ENCODE peak calls at places on chromosomes 12 and 14, in six cellular contexts. V is mammary epithelial cell, Y is fibroblast of pulmonary artery, Z is AG04450, K is fibroblast of villous mesenchyme, J is body of pancreas. P is an unnamed sample.

GRCh38 chr12:70271025-70271424 is 27.8 kb downstream of the CNOT2 start:
- DNase-seq in Y (no peak), J (no peak), Z (no peak), K (no peak), V (no peak), P (no peak)

GRCh38 chr14:29906256-29906885 is 21.3 kb downstream of the PRKD1 start:
- DNase-seq in K (peak; percentile 17), J (peak; percentile 62), V (peak; percentile 85), Y (no peak), Z (peak; percentile 15), P (no peak)

GRCh38 chr12:94148841-94149780 is 734 bp downstream of the PLXNC1 start:
- DNase-seq in Z (no peak), K (no peak), V (peak; percentile 17), J (peak; percentile 24), Y (peak; percentile 50), P (peak; percentile 85)

GRCh38 chr12:13094349-13094748 is 9.1 kb downstream of the GSG1 start:
- DNase-seq in V (peak; percentile 54), Z (no peak), J (no peak), Y (peak; percentile 63), K (peak; percentile 50), P (peak; percentile 66)

GRCh38 chr12:62917066-62917465 is 17.9 kb downstream of the PPM1H start:
- DNase-seq in J (no peak), Y (no peak), V (no peak), K (no peak), Z (no peak), P (no peak)

GRCh38 chr12:754871-755562 is 2.6 kb downstream of the WNK1 start:
- DNase-seq in V (peak; percentile 67), K (peak; percentile 82), J (no peak), Z (peak; percentile 24), Y (peak; percentile 75), P (peak; percentile 65)

GRCh38 chr12:108630481-108631207 is 3.0 kb downstream of the SELPLG start:
- DNase-seq in Z (no peak), K (peak; percentile 87), V (peak; percentile 90), Y (no peak), J (no peak), P (no peak)

GRCh38 chr14:62001988-62002387 is 239.8 kb downstream of the SNAPC1 start:
- DNase-seq in K (peak; percentile 57), Y (no peak), V (no peak), Z (no peak), J (no peak), P (no peak)

GRCh38 chr14:101789222-101789621 is 27.7 kb downstream of the PPP2R5C start:
- DNase-seq in K (no peak), J (no peak), Z (no peak), Y (no peak), V (no peak), P (no peak)

GRCh38 chr12:5070090-5070489 is 26.4 kb downstream of the KCNA5 start:
- DNase-seq in Y (no peak), V (no peak), K (no peak), J (no peak), Z (no peak), P (no peak)

GRCh38 chr12:117501470-117501869 is 140.0 kb upstream of the NOS1 start:
- DNase-seq in K (no peak), J (peak; percentile 84), Z (no peak), Y (no peak), V (no peak), P (no peak)

GRCh38 chr12:75177997-75178396 is 31.6 kb downstream of the KCNC2 start:
- DNase-seq in V (peak; percentile 96), Y (peak; percentile 70), K (peak; percentile 85), Z (peak; percentile 55), J (no peak), P (peak; percentile 9)

GRCh38 chr12:94147991-94148840 is at the start of gene PLXNC1:
- DNase-seq in Y (peak; percentile 57), V (peak; percentile 24), Z (no peak), K (peak; percentile 41), J (no peak), P (peak; percentile 83)

GRCh38 chr14:98906123-98906995 is 365.6 kb downstream of the BCL11B start:
- DNase-seq in Y (no peak), V (peak; percentile 93), K (no peak), Z (no peak), J (peak; percentile 27), P (no peak)

GRCh38 chr14:46344327-46344937 is 307.1 kb downstream of the RPL10L start:
- DNase-seq in K (peak; percentile 2), J (peak; percentile 11), V (peak; percentile 12), Z (no peak), Y (peak; percentile 2), P (peak; percentile 32)

GRCh38 chr12:47729233-47729632 is 3.9 kb upstream of the ENDOU start:
- DNase-seq in J (no peak), V (peak; percentile 11), K (peak; percentile 40), Z (no peak), Y (no peak), P (no peak)

GRCh38 chr12:128727461-128727860 is 96.3 kb downstream of the SLC15A4 start:
- DNase-seq in V (no peak), K (no peak), Y (no peak), Z (no peak), J (no peak), P (no peak)

GRCh38 chr14:90522585-90523191 is 125.9 kb downstream of the CALM1 start:
- DNase-seq in K (peak; percentile 54), Y (peak; percentile 58), J (peak; percentile 54), Z (no peak), V (no peak), P (no peak)

GRCh38 chr14:73924337-73924736 is 25.6 kb downstream of the FAM161B start:
- DNase-seq in J (no peak), V (no peak), Z (peak; percentile 24), Y (no peak), K (peak; percentile 18), P (no peak)

GRCh38 chr12:101204598-101205304 is 5.3 kb downstream of the SLC5A8 start:
- DNase-seq in K (no peak), V (no peak), J (no peak), Y (no peak), Z (no peak), P (peak; percentile 2)

GRCh38 chr14:34223302-34224150 is 238.5 kb downstream of the SPTSSA start:
- DNase-seq in V (no peak), Y (no peak), Z (no peak), K (no peak), J (no peak), P (no peak)

GRCh38 chr14:45679852-45680251 is 426.9 kb upstream of the MIS18BP1 start:
- DNase-seq in V (peak; percentile 66), Y (peak; percentile 48), J (no peak), Z (no peak), K (peak; percentile 64), P (no peak)

GRCh38 chr14:55705651-55706340 is 125.8 kb downstream of the KTN1 start:
- DNase-seq in Y (no peak), Z (no peak), K (no peak), V (peak; percentile 79), J (peak; percentile 58), P (no peak)

GRCh38 chr12:10220398-10221077 is 7.9 kb downstream of the GABARAPL1 start:
- DNase-seq in V (peak; percentile 55), Y (peak; percentile 93), K (peak; percentile 90), J (peak; percentile 88), Z (no peak), P (no peak)

GRCh38 chr12:89492883-89493282 is 31.7 kb downstream of the GALNT4 start:
- DNase-seq in Z (no peak), Y (no peak), K (no peak), J (no peak), V (no peak), P (no peak)

GRCh38 chr14:79580414-79580813 is 630.9 kb downstream of the DIO2 start:
- DNase-seq in K (no peak), Z (no peak), J (no peak), V (no peak), Y (no peak), P (no peak)

DNA sequence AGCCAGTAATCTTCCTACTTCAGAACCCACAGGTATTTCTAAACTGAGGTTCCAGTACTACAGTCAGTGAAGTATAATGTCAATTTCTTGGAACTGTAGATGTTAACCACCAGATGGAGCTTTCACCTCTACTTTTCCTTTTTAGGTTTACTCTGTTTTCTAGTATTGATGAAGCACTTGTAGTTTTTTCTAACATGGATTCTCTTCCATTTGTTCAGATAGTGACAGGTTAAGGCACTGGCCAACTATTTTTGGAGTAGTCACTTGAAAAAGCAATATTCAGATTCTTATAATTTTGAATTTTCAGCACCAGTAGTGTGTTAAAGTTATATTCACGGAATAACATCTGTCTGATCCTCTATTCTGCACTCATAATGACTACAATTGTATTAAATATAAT is 4.6 kb upstream of the SEC23A start:
- DNase-seq in V (peak; percentile 24), Y (peak; percentile 71), K (peak; percentile 45), Z (no peak), J (no peak), P (peak; percentile 68)
- TF ChIP-seq CTCF in V (peak; percentile 49), Y (peak; percentile 60), K (peak; percentile 51), Z (peak; percentile 65), J (peak; percentile 51), P (peak; percentile 40)

DNA sequence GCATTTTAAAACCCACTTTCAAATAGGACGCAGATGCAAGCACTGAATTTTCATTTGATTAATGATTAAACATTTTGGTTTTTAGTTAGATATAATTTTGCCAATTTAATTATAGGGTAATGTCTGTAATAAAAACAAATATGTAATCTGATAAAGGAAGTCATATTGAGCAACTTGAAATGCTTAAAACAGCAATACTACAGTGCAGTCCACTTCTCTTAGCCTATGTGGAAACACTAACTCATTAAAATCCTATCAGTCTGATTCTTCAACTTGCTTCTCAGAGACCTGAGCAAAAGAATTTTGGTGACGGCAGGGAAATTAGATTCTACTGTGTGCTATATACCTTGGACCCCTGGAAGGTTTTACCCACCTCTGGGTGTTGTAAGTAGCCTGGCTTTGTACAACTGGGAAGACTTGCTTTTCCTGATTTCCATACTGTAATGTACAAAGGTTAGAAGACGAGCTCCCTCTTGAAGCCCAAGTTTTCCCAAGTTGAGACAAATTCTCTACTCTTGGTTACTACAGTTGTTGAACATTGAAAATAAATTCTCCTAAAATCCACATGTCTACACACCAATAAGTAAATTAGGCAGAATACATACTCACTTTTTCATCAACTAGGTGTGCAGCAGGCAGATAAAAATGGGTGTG is 4.2 kb downstream of the TRHDE start:
- DNase-seq in Y (no peak), V (no peak), K (no peak), J (no peak), Z (no peak), P (no peak)
- H3K4me3 ChIP-seq in Y (no peak overlapping the region), V (no peak overlapping the region), K (no peak overlapping the region), J (no peak overlapping the region), Z (peak overlapping the region; percentile 94), P (no peak overlapping the region)

GRCh38 chr12:28190321-28191017 is at the start of gene CCDC91:
- DNase-seq in V (peak; percentile 86), Y (peak; percentile 90), Z (peak; percentile 55), J (peak; percentile 92), K (peak; percentile 80), P (peak; percentile 91)
- TF ChIP-seq CTCF in V (no peak), Y (no peak), Z (peak; percentile 6), J (peak; percentile 10), K (no peak), P (no peak)

GRCh38 chr12:121296618-121297476 is at the start of gene CAMKK2:
- DNase-seq in V (peak; percentile 79), Y (peak; percentile 77), J (peak; percentile 80), Z (peak; percentile 11), K (peak; percentile 77), P (peak; percentile 92)

GRCh38 chr12:121293603-121294002 is 2.9 kb downstream of the CAMKK2 start:
- DNase-seq in J (no peak), Z (no peak), V (no peak), K (no peak), Y (no peak), P (no peak)

GRCh38 chr12:121295746-121296617 is 527 bp downstream of the CAMKK2 start:
- DNase-seq in Z (no peak), J (peak; percentile 36), Y (no peak), K (peak; percentile 14), V (peak; percentile 28), P (peak; percentile 34)

GRCh38 chr12:121295123-121295745 is 1.3 kb downstream of the CAMKK2 start:
- DNase-seq in J (no peak), Z (no peak), V (no peak), Y (no peak), K (no peak), P (peak; percentile 30)

GRCh38 chr12:121294151-121294889 is 2.2 kb downstream of the CAMKK2 start:
- DNase-seq in V (no peak), Z (no peak), K (no peak), J (no peak), Y (no peak), P (no peak)
- H3K4me3 ChIP-seq in V (no peak overlapping the region), Z (no peak overlapping the region), K (no peak overlapping the region), J (no peak overlapping the region), Y (no peak overlapping the region), P (no peak overlapping the region)

P was measured in GM12865.